ENCODE peak calls at places on chromosomes 1 and 21, in eight cellular contexts. I is foreskin fibroblast, M is M059J, F is mesendoderm, Q is right lobe of liver, B is NCI-H1092 treated with DMSO at 0.1 percent for 48 hours, T is AG10803, O is GM19239. Y is an unnamed sample.

GRCh38 chr21:38831526-38832467 is 26.1 kb downstream of the ETS2 start:
- DNase-seq in I (peak), M (peak), F (no peak), Q (peak), B (no peak), T (peak), O (peak), Y (peak)

GRCh38 chr1:150877220-150877516 is 769 bp upstream of the ARNT start:
- DNase-seq in I (no peak), M (peak), F (peak), Q (no peak), B (no peak), T (no peak), O (no peak), Y (no peak)

GRCh38 chr1:241654019-241654418 is 1.9 kb downstream of the WDR64 start:
- DNase-seq in I (no peak), M (no peak), F (no peak), Q (no peak), B (no peak), T (no peak), O (no peak), Y (no peak)

GRCh38 chr1:29633784-29634183 is 397.5 kb downstream of the PTPRU start:
- DNase-seq in I (no peak), M (no peak), F (no peak), Q (no peak), B (peak), T (no peak), O (no peak), Y (no peak)

GRCh38 chr1:176033879-176034278 is 173.2 kb downstream of the COP1 start:
- DNase-seq in I (peak), M (peak), F (no peak), Q (no peak), B (peak), T (peak), O (no peak), Y (peak)

GRCh38 chr1:54273092-54273836 is 73.3 kb downstream of the MRPL37 start:
- DNase-seq in I (peak), M (peak), F (peak), Q (peak), B (peak), T (peak), O (no peak), Y (no peak)

GRCh38 chr1:9238550-9238949 is 4.0 kb downstream of the H6PD start:
- DNase-seq in I (peak), M (no peak), F (no peak), Q (no peak), B (no peak), T (no peak), O (no peak), Y (no peak)

GRCh38 chr1:93708734-93709481 is 27.3 kb upstream of the BCAR3 start:
- DNase-seq in I (peak), M (peak), F (peak), Q (no peak), B (peak), T (no peak), O (no peak), Y (no peak)

Y was measured in MCF 10A.